ENCODE peak calls at places on chromosomes 13 and 19, in four cellular contexts. M, N, F and Y are unnamed samples. For H3K4me1 and H3K36me3, the result is how much of the 10 kb centered on the place peaks cover.

GRCh38 chr13:51675385-51675784 is 91.1 kb downstream of the WDFY2 start:
- DNase-seq in M (no peak), N (no peak), F (no peak), Y (no peak)

GRCh38 chr13:43057653-43058317 is 34.4 kb downstream of the DNAJC15 start:
- DNase-seq in N (peak), M (no peak), F (no peak), Y (peak)

GRCh38 chr13:43085545-43085944 is 62.2 kb downstream of the DNAJC15 start:
- DNase-seq in F (no peak), N (peak), M (no peak), Y (no peak)

GRCh38 chr19:19348266-19348665 is 27.6 kb downstream of the MAU2 start:
- DNase-seq in M (no peak), N (no peak), F (no peak), Y (no peak)

GRCh38 chr13:75871059-75871458 is 234.9 kb downstream of the LMO7 start:
- DNase-seq in F (no peak), M (no peak), N (no peak), Y (no peak)

GRCh38 chr19:37304190-37304883 is 66.6 kb upstream of the ZNF527 start:
- DNase-seq in F (no peak), M (no peak), N (no peak), Y (no peak)

GRCh38 chr13:113105032-113105993 is at the start of gene F7:
- DNase-seq in N (no peak), M (no peak), F (no peak), Y (no peak)

GRCh38 chr19:8307400-8307964 is 676 bp downstream of the CD320 start:
- DNase-seq in F (peak), M (no peak), N (no peak), Y (no peak)

GRCh38 chr13:107407074-107407473 is 808.3 kb downstream of the LIG4 start:
- DNase-seq in F (no peak), N (no peak), M (no peak), Y (no peak)

GRCh38 chr19:46975011-46975917 is 44.4 kb upstream of the NPAS1 start:
- DNase-seq in F (no peak), M (no peak), N (no peak), Y (no peak)

GRCh38 chr13:108957369-108958012 is 328.1 kb downstream of the MYO16 start:
- DNase-seq in M (no peak), F (no peak), N (peak), Y (no peak)

GRCh38 chr13:99014391-99014988 is 36.6 kb upstream of the DOCK9 start:
- DNase-seq in F (no peak), N (no peak), M (no peak), Y (no peak)

GRCh38 chr13:46896346-46897138 is at the start of gene HTR2A:
- DNase-seq in F (peak), N (no peak), M (no peak), Y (no peak)

GRCh38 chr13:65855276-65855675 is 1374.9 kb downstream of the PCDH9 start:
- DNase-seq in F (no peak), M (no peak), N (no peak), Y (no peak)

GRCh38 chr19:12092065-12092867 is 27.7 kb downstream of the ZNF844 start:
- DNase-seq in M (peak), F (peak), N (no peak), Y (peak)

GRCh38 chr13:53562419-53562818 is 533.8 kb downstream of the OLFM4 start:
- DNase-seq in N (no peak), M (no peak), F (no peak), Y (no peak)

GRCh38 chr19:12838182-12838890 is at the start of gene MAST1:
- DNase-seq in N (no peak), M (no peak), F (no peak), Y (peak)

GRCh38 chr19:2081873-2082810 is 14.0 kb downstream of the MOB3A start:
- DNase-seq in N (no peak), F (no peak), M (no peak), Y (peak)

GRCh38 chr13:46119883-46120614 is 15.2 kb upstream of the CPB2 start:
- DNase-seq in M (no peak), N (peak), F (no peak), Y (no peak)

GRCh38 chr13:79589605-79590511 is 108.9 kb downstream of the NDFIP2 start:
- DNase-seq in M (no peak), F (no peak), N (no peak), Y (no peak)

GRCh38 chr19:5017235-5017634 is 48.3 kb downstream of the KDM4B start:
- DNase-seq in N (no peak), F (no peak), M (no peak), Y (no peak)

GRCh38 chr13:49021953-49022352 is 46.2 kb downstream of the FNDC3A start:
- DNase-seq in N (no peak), M (no peak), F (no peak), Y (no peak)

GRCh38 chr19:4732680-4733114 is 9.1 kb upstream of the DPP9 start:
- DNase-seq in F (no peak), M (no peak), N (peak), Y (peak)

GRCh38 chr19:1015782-1016646 is 4.9 kb downstream of the TMEM259 start:
- DNase-seq in M (no peak), N (no peak), F (no peak), Y (no peak)

GRCh38 chr13:33153421-33154381 is 131.9 kb downstream of the STARD13 start:
- DNase-seq in M (no peak), N (no peak), F (peak), Y (no peak)

GRCh38 chr19:31518626-31519025 is 169.4 kb upstream of the TSHZ3 start:
- DNase-seq in N (no peak), F (peak), M (no peak), Y (no peak)

GRCh38 chr19:35451278-35452096 is 3.4 kb downstream of the FFAR2 start:
- DNase-seq in F (no peak), N (no peak), M (no peak), Y (no peak)

GRCh38 chr19:12331211-12331941 is 2.1 kb downstream of the ZNF563 start:
- DNase-seq in N (no peak), F (no peak), M (no peak), Y (peak)

GRCh38 chr13:32039056-32039455 is 7.5 kb downstream of the FRY start:
- DNase-seq in M (no peak), F (no peak), N (no peak), Y (no peak)

GRCh38 chr19:801030-801860 is 4.0 kb downstream of the PTBP1 start:
- DNase-seq in M (peak), F (peak), N (no peak), Y (no peak)

GRCh38 chr19:34171539-34171876 is 796 bp upstream of the LSM14A start:
- DNase-seq in M (no peak), F (no peak), N (no peak), Y (no peak)

GRCh38 chr13:106151056-106151699 is 384.3 kb downstream of the EFNB2 start:
- DNase-seq in F (no peak), M (no peak), N (peak), Y (no peak)

GRCh38 chr19:41430907-41431306 is 3.7 kb upstream of the B3GNT8 start:
- DNase-seq in N (no peak), F (no peak), M (no peak), Y (no peak)

GRCh38 chr19:3970808-3971598 is at the start of gene DAPK3:
- DNase-seq in N (peak), F (peak), M (peak), Y (peak)

GRCh38 chr19:56720281-56720680 is 48.7 kb upstream of the ZNF835 start:
- DNase-seq in N (no peak), F (no peak), M (no peak), Y (no peak)

GRCh38 chr13:40539954-40540706 is 126.3 kb downstream of the FOXO1 start:
- DNase-seq in N (peak), M (no peak), F (no peak), Y (no peak)

GRCh38 chr19:29674374-29675119 is 9.3 kb downstream of the PLEKHF1 start:
- DNase-seq in F (no peak), M (no peak), N (no peak), Y (no peak)

GRCh38 chr19:29676586-29676985 is 11.3 kb downstream of the PLEKHF1 start:
- DNase-seq in F (no peak), M (no peak), N (no peak), Y (no peak)

GRCh38 chr19:29675120-29675649 is 9.9 kb downstream of the PLEKHF1 start:
- DNase-seq in F (no peak), N (no peak), M (no peak), Y (no peak)

GRCh38 chr19:29677001-29677781 is 11.9 kb downstream of the PLEKHF1 start:
- DNase-seq in N (no peak), F (no peak), M (no peak), Y (no peak)

DNA sequence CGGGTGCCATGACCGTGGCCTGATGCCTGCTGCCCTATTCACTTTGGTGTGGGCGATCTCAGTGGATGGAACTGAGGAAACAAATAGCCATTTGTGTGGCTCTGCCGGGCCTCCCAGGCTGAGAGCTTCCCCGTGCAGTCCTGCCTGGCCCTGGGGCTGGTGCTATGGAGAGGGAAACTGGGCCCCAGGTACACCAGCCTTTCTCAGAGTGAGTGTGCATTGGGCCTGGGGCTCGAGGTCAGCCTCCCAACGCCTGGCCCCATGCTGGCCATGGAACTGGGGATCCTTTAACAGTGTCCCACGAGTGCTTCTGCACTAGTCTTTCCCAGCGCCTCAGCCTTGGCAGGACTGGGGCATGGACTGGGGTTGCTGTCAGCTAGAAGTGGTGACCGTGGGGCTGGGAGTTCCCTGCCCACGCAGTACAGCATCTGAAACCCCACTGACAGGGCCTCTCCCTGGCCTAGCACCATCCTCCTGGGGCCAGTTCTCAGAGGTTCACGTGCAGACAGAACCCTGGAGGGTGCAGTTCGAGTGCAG is 10.5 kb downstream of the PLEKHF1 start:
- DNase-seq in M (no peak), F (no peak), N (no peak), Y (no peak)
- H3K4me1 ChIP-seq in M (under half), F (under half), N (under half), Y (half or more)

GRCh38 chr13:20713751-20714150 is 10.3 kb downstream of the IL17D start:
- DNase-seq in M (no peak), F (peak), N (no peak), Y (no peak)

GRCh38 chr13:20716951-20717350 is 13.5 kb downstream of the IL17D start:
- DNase-seq in M (no peak), N (no peak), F (no peak), Y (no peak)

GRCh38 chr13:20714563-20715339 is 11.3 kb downstream of the IL17D start:
- DNase-seq in M (no peak), F (peak), N (no peak), Y (no peak)

GRCh38 chr13:20714161-20714560 is 10.7 kb downstream of the IL17D start:
- DNase-seq in F (no peak), M (no peak), N (no peak), Y (no peak)

GRCh38 chr13:20715340-20715732 is 11.8 kb downstream of the IL17D start:
- DNase-seq in M (no peak), F (no peak), N (no peak), Y (no peak)
- H3K36me3 ChIP-seq in M (under half), F (under half), N (under half), Y (under half)

DNA sequence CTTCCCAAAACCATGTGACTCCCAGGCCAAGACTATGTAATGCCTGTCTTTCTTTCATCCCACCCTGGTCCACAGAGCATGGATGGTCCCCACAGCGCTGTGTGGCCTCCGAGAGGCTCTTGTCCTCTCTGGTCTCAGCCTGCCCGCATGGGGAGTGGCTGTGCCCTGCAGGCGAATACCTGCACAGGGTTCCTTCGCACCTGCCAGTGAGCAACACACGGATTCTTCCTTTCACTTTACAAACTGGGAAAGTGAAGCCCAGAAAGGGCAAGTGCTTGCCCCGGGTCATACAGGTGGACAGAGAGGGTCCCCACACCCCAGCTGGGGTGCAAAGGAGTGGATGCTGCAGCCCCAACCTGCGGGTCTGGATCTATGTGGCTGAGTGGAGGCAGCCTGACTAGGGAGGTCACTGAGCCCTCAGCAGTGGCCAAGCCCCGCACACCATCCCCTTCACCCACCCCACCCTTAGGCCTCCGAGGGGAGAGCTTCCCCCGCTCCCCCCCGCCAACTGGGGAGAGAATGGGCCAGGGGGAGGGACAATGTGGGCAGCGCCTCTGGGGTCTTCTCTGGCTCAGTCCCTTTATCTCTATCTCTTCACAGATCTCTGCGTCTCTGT is 747 bp upstream of the MARK4 start:
- DNase-seq in M (no peak), N (no peak), F (no peak), Y (no peak)
- H3K4me1 ChIP-seq in M (under half), N (under half), F (under half), Y (under half)

DNA sequence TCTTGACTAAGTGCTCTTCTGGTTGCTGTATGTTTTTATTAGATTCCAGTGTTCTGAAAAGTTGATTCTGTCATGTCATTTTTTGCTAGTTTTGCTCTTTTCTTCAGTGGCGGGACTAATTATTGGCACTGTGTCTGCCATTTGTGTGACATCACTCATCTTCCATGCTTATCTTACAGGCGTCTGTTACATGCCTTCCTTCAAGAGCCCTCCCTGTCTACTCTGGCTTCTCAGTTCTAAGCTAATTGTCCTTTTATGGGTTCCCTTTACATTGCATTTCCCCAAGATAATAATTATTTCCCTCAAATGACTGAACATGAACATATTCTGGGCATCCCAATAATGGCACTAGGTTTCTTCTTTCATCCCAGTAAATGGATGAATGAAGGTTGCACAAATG is 459.1 kb downstream of the DCT start:
- DNase-seq in M (no peak), N (no peak), F (no peak), Y (no peak)
- H3K36me3 ChIP-seq in M (under half), N (under half), F (under half), Y (under half)

GRCh38 chr19:6057651-6058365 is 52.5 kb downstream of the RFX2 start:
- DNase-seq in N (no peak), M (no peak), F (no peak), Y (no peak)

GRCh38 chr19:6060600-6061391 is 49.5 kb downstream of the RFX2 start:
- DNase-seq in N (no peak), M (no peak), F (peak), Y (peak)

GRCh38 chr19:6059996-6060599 is 50.2 kb downstream of the RFX2 start:
- DNase-seq in F (peak), M (no peak), N (no peak), Y (no peak)

GRCh38 chr19:6058411-6059201 is 51.7 kb downstream of the RFX2 start:
- DNase-seq in N (no peak), M (no peak), F (peak), Y (no peak)

GRCh38 chr19:6059396-6059947 is 50.8 kb downstream of the RFX2 start:
- DNase-seq in F (peak), M (no peak), N (no peak), Y (no peak)
- H3K4me1 ChIP-seq in F (under half), M (half or more), N (under half), Y (under half)

GRCh38 chr19:9808855-9809646 is 9.8 kb downstream of the FBXL12 start:
- DNase-seq in F (no peak), M (no peak), N (no peak), Y (peak)

GRCh38 chr19:9806781-9807180 is 12.1 kb downstream of the FBXL12 start:
- DNase-seq in N (no peak), F (no peak), M (no peak), Y (no peak)

GRCh38 chr19:9811139-9811538 is 7.7 kb downstream of the FBXL12 start:
- DNase-seq in M (no peak), F (no peak), N (no peak), Y (no peak)
- H3K36me3 ChIP-seq in M (half or more), F (half or more), N (under half), Y (under half)

GRCh38 chr13:50511877-50512332 is 331.6 kb downstream of the DLEU7 start:
- DNase-seq in N (no peak), F (no peak), M (no peak), Y (no peak)
- H3K4me1 ChIP-seq in N (under half), F (under half), M (under half), Y (under half)

DNA sequence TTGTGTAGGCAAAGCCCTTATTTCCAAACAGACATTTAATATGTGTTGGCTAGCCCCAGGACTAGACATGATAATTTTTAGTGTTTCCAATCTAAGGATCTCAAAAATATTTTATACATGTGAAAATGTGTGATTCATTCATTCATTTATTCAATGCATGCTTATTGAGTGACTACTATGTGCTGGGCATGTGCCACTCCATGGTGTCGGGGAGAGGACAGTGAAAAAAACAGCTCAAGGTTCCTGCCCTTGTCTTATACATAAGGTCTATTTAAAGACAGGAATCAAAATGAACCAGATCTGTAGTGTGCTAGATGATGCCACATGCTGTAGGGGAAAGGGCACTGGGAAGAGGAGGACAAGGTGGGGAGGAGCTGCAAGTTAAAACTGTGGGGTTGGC is 36.5 kb downstream of the GJA3 start:
- DNase-seq in N (no peak), M (no peak), F (no peak), Y (no peak)
- H3K36me3 ChIP-seq in N (under half), M (under half), F (under half), Y (under half)

DNA sequence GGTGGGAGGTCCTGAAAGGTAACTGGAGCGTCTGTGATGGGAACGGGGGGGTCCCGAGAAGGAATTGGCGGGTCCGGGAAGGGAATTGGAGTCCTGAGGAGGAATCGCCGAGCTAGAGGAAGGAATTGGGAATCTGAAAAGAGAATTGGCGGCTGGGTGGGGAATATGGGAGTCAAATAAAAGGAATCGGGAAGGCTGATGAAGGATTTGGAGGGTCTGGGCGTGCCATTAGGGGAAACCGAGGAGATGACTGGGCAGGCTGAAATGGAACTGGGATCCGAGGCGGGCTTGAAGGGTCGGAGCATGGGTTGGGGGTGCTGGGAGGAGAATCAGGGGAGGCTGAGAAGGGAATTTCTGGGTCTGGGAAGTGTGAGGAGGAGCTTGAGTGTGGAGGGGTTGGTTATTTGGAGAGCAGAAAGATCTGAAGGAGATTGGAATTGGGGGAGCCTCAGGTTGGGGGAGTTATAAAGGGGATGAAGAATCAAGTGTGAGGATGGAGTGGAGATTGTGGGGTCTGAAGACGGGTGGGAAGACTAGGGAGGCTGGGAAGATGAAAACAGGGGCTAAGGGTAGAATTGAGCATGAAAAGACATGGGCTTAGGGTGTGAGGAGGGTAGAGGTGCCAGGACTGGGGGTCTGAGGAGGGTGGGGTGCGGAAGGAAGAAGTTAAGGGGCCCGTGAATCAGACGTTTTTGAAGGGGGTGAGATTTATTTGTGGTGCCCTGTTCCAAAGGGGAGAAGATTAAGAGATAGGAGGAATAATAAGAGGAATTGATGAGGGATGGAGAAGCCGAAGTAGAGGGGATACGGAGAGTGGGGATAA is 728 bp downstream of the ACTN4 start:
- DNase-seq in M (no peak), F (no peak), N (no peak), Y (no peak)
- H3K4me1 ChIP-seq in M (under half), F (under half), N (under half), Y (under half)

DNA sequence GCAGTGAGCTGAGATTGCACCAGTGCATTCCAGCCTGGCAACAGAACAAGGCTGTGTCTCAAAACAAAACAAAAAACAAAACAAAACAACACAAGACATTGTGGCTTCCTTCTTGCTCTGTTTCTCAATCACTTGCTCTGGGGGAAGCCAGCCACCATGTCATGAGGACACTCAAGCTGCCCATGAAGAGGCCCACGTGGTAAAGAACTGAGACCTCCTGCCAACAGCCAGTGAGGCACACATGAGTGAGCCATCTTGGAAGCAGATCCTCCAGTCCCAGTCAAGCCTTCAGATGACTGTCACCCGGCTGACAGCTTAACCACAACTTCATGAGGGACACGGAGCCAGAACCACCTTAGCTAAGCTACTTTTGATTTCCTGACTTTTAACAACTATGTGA is 25.2 kb downstream of the CPT1C start:
- DNase-seq in F (no peak), N (no peak), M (no peak), Y (no peak)
- H3K36me3 ChIP-seq in F (under half), N (under half), M (under half), Y (under half)